ENCODE peak calls at places on chromosomes 5 and 9, in four cellular contexts. C, Q, E and S are unnamed samples. For H3K4me1, the result is how much of the 10 kb centered on the place peaks cover.

GRCh38 chr5:54217826-54218503 is 92.4 kb downstream of the ARL15 start:
- DNase-seq in C (no peak), E (no peak), Q (no peak), S (no peak)

GRCh38 chr9:94741856-94742255 is 15.4 kb downstream of the AOPEP start:
- DNase-seq in Q (no peak), C (no peak), E (no peak), S (no peak)

GRCh38 chr9:133982971-133983720 is 9.0 kb downstream of the VAV2 start:
- DNase-seq in C (no peak), E (no peak), Q (peak), S (no peak)

GRCh38 chr5:172834570-172835245 is 657 bp downstream of the ERGIC1 start:
- DNase-seq in Q (peak), E (no peak), C (no peak), S (no peak)

GRCh38 chr5:35230043-35230611 is at the start of gene PRLR:
- DNase-seq in Q (peak), E (peak), C (peak), S (no peak)

GRCh38 chr9:6598249-6598725 is 47.2 kb downstream of the GLDC start:
- DNase-seq in Q (no peak), C (no peak), E (no peak), S (no peak)

GRCh38 chr9:23342296-23342695 is 483.7 kb downstream of the ELAVL2 start:
- DNase-seq in E (no peak), C (peak), Q (no peak), S (no peak)

GRCh38 chr5:10535237-10535530 is 28.7 kb upstream of the ANKRD33B start:
- DNase-seq in Q (no peak), C (no peak), E (no peak), S (no peak)

GRCh38 chr5:136133416-136134383 is 1.1 kb downstream of the SMAD5 start:
- DNase-seq in C (peak), Q (no peak), E (no peak), S (peak)

GRCh38 chr5:146047396-146047795 is 58.0 kb downstream of the PLAC8L1 start:
- DNase-seq in Q (no peak), C (no peak), E (no peak), S (no peak)

GRCh38 chr9:15592317-15592716 is 39.5 kb downstream of the CCDC171 start:
- DNase-seq in E (no peak), C (no peak), Q (no peak), S (no peak)

GRCh38 chr5:91140657-91141056 is 242.5 kb downstream of the ARRDC3 start:
- DNase-seq in E (no peak), Q (no peak), C (no peak), S (no peak)

GRCh38 chr9:36820392-36820861 is 213.6 kb downstream of the PAX5 start:
- DNase-seq in E (no peak), Q (no peak), C (no peak), S (no peak)

GRCh38 chr5:10046681-10047080 is 203.0 kb downstream of the ATPSCKMT start:
- DNase-seq in C (no peak), Q (no peak), E (no peak), S (no peak)

GRCh38 chr9:91207889-91208651 is 153.6 kb downstream of the AUH start:
- DNase-seq in E (no peak), C (no peak), Q (no peak), S (no peak)

GRCh38 chr5:56699588-56699987 is 115.8 kb upstream of the MAP3K1 start:
- DNase-seq in C (no peak), Q (no peak), E (no peak), S (no peak)

GRCh38 chr9:69089082-69089481 is 53.5 kb downstream of the FXN start:
- DNase-seq in C (no peak), E (no peak), Q (no peak), S (no peak)

GRCh38 chr5:37197340-37198050 is 51.7 kb downstream of the CPLANE1 start:
- DNase-seq in E (no peak), C (no peak), Q (no peak), S (no peak)

GRCh38 chr5:88489433-88489832 is 220.8 kb upstream of the TMEM161B start:
- DNase-seq in C (no peak), E (no peak), Q (peak), S (no peak)

GRCh38 chr5:131008329-131008728 is 156.7 kb downstream of the HINT1 start:
- DNase-seq in Q (peak), E (no peak), C (no peak), S (no peak)

GRCh38 chr5:108003178-108003577 is 332.4 kb upstream of the EFNA5 start:
- DNase-seq in Q (no peak), C (no peak), E (no peak), S (no peak)

GRCh38 chr5:102975457-102976182 is 144.3 kb downstream of the GIN1 start:
- DNase-seq in Q (no peak), E (no peak), C (no peak), S (no peak)

GRCh38 chr5:100797863-100798262 is 105.2 kb downstream of the ST8SIA4 start:
- DNase-seq in E (no peak), C (no peak), Q (no peak), S (no peak)

GRCh38 chr5:92268343-92268742 is 885.2 kb upstream of the ARRDC3 start:
- DNase-seq in C (no peak), Q (peak), E (no peak), S (no peak)

GRCh38 chr5:150399158-150400019 is 13.3 kb downstream of the CD74 start:
- DNase-seq in E (no peak), C (no peak), Q (no peak), S (no peak)

GRCh38 chr9:135253305-135254004 is 166.0 kb downstream of the OLFM1 start:
- DNase-seq in E (no peak), Q (peak), C (no peak), S (no peak)

GRCh38 chr9:112166176-112167140 is 8.6 kb downstream of the SUSD1 start:
- DNase-seq in E (peak), Q (no peak), C (no peak), S (peak)

GRCh38 chr5:99025298-99026045 is 96.7 kb upstream of the CHD1 start:
- DNase-seq in C (no peak), Q (no peak), E (no peak), S (no peak)

GRCh38 chr9:133520121-133520835 is 4.5 kb downstream of the MYMK start:
- DNase-seq in Q (no peak), C (no peak), E (no peak), S (no peak)

GRCh38 chr5:153404747-153405146 is 85.7 kb upstream of the GRIA1 start:
- DNase-seq in Q (peak), E (no peak), C (no peak), S (no peak)

GRCh38 chr9:2622361-2623045 is 916 bp downstream of the VLDLR start:
- DNase-seq in C (no peak), Q (peak), E (no peak), S (no peak)

GRCh38 chr9:137168907-137169763 is 716 bp downstream of the LRRC26 start:
- DNase-seq in E (no peak), Q (peak), C (no peak), S (no peak)

GRCh38 chr9:4837768-4838546 is 45.2 kb downstream of the RCL1 start:
- DNase-seq in Q (no peak), C (peak), E (no peak), S (no peak)

GRCh38 chr9:105439428-105439827 is 8.4 kb upstream of the FSD1L start:
- DNase-seq in C (no peak), Q (no peak), E (no peak), S (peak)

GRCh38 chr9:93119703-93119952 is 14.4 kb downstream of the NINJ1 start:
- DNase-seq in Q (no peak), E (no peak), C (no peak), S (no peak)

GRCh38 chr9:93120846-93121315 is 13.2 kb downstream of the NINJ1 start:
- DNase-seq in Q (no peak), E (no peak), C (peak), S (peak)

GRCh38 chr9:93118863-93119702 is 15.0 kb downstream of the NINJ1 start:
- DNase-seq in Q (no peak), E (no peak), C (peak), S (no peak)

GRCh38 chr9:93121316-93122241 is 12.5 kb downstream of the NINJ1 start:
- DNase-seq in E (no peak), Q (no peak), C (peak), S (no peak)

DNA sequence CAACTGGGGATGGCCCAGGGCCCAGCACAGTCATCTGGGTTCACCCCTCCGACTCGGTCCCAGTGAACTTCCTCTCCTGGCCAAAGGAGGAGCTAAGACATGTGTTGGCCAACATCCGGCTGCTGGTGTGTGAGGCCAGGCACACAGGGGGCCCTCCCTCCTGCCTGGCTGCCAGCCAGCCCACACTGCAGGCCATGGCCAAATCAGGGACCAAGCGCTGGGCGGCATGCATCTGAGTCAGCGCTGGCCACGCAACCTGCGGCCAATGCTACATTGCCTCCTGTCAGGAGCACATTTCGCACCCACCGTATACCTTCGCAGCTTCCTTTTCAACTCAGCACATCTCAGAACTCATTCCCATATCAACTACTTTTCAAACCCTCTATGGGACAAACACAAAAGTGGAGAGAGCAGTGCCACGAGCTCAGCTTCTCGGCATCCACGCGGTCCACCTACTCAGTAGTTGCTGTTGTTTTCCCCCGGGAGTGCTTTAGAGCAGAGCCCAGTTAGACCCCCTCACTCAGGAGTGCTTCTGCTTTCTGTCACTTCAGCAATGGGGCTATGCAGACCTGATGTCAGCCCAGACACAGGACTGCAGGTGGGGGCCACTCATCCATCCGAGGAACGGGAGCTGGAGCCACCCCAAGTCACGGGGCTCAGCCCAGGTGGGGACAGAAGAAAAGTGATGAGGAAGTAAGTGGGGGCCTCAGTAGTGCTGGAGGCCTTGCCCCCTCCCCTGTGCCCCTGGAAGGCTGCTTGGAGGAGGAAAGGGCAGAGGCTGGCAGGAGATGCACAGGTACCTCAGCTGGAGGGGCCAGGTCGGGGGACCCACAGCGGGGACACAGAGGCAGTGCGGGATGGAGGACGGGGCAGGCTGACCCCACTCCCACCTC is 13.9 kb downstream of the NINJ1 start:
- DNase-seq in E (peak), Q (peak), C (peak), S (peak)
- H3K27ac ChIP-seq in E (peak), Q (peak), C (peak), S (peak)

GRCh38 chr9:129888809-129889460 is 53.7 kb downstream of the USP20 start:
- DNase-seq in E (no peak), Q (no peak), C (no peak), S (no peak)
- H3K4me1 ChIP-seq in E (under half), Q (under half), C (under half), S (under half)

GRCh38 chr9:71628247-71628646 is 140.1 kb downstream of the CEMIP2 start:
- DNase-seq in C (no peak), Q (no peak), E (no peak), S (no peak)
- TF ChIP-seq CTCF in C (peak), Q (peak), E (no peak), S (no peak)

GRCh38 chr5:141494761-141495455 is 6.0 kb downstream of the PCDHGC5 start:
- DNase-seq in Q (peak), C (no peak), E (no peak), S (no peak)
- H3K27ac ChIP-seq in Q (peak), C (peak), E (peak), S (no peak)

GRCh38 chr5:169415351-169415750 is 114.4 kb upstream of the SLIT3 start:
- DNase-seq in E (no peak), Q (no peak), C (no peak), S (no peak)

GRCh38 chr5:169411016-169411788 is 110.3 kb upstream of the SLIT3 start:
- DNase-seq in E (no peak), Q (no peak), C (no peak), S (no peak)

GRCh38 chr5:169413416-169413815 is 112.5 kb upstream of the SLIT3 start:
- DNase-seq in Q (no peak), E (no peak), C (no peak), S (no peak)

GRCh38 chr5:169411789-169412425 is 111.0 kb upstream of the SLIT3 start:
- DNase-seq in C (no peak), E (no peak), Q (no peak), S (no peak)

DNA sequence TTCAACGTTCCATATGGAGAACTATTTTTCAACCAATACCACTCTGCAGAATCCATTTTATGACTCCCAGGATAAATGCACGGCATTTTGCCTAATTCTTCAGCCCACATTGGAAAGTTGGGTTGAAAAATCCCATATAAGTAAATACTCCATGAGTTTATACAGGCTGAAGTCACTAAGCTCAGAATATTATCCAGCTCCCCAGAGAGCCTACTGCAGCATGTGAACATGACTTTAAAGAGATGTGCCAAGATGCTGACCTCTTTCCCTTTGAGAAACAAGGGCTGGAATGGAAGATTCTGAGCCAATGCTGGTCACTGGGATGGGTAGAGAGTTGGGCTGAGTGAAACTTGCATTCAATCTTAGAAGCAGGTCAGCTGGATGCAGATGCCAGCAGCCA is 111.9 kb upstream of the SLIT3 start:
- DNase-seq in E (no peak), Q (no peak), C (peak), S (no peak)
- H3K4me1 ChIP-seq in E (under half), Q (under half), C (under half), S (under half)

GRCh38 chr9:131875828-131876485 is 136.1 kb upstream of the RAPGEF1 start:
- DNase-seq in Q (no peak), E (no peak), C (no peak), S (no peak)
- TF ChIP-seq CTCF in Q (no peak), E (no peak), C (no peak), S (no peak)

GRCh38 chr5:40121236-40121635 is 558.5 kb upstream of the PTGER4 start:
- DNase-seq in Q (no peak), E (no peak), C (no peak), S (no peak)

GRCh38 chr5:40124367-40124766 is 555.3 kb upstream of the PTGER4 start:
- DNase-seq in Q (no peak), E (no peak), C (no peak), S (no peak)
- H3K27ac ChIP-seq in Q (no peak), E (no peak), C (no peak), S (no peak)